ENCODE peak calls at places on chromosomes 7 and 10, in five cellular contexts. I is GM20000, E is cardiac fibroblast, J is HFFc6, O is A549. P is an unnamed sample.

GRCh38 chr7:45689011-45689796 is 115.0 kb downstream of the ADCY1 start:
- DNase-seq in I (no peak), E (peak; percentile 36), J (peak; percentile 77), O (no peak), P (no peak)

GRCh38 chr7:151838861-151839381 is 38.0 kb downstream of the PRKAG2 start:
- DNase-seq in I (no peak), E (no peak), J (no peak), O (no peak), P (no peak)

GRCh38 chr7:102992820-102993531 is 80.2 kb downstream of the LRRC17 start:
- DNase-seq in I (no peak), E (peak; percentile 74), J (peak; percentile 58), O (peak; percentile 58), P (no peak)

GRCh38 chr10:6047847-6048246 is 14.3 kb downstream of the IL2RA start:
- DNase-seq in I (no peak), E (no peak), J (no peak), O (no peak), P (no peak)

GRCh38 chr7:48046458-48046857 is 11.1 kb downstream of the C7orf57 start:
- DNase-seq in I (no peak), E (no peak), J (no peak), O (no peak), P (no peak)

GRCh38 chr10:46229144-46229563 is 57.6 kb upstream of the ANTXRL start:
- DNase-seq in I (peak; percentile 27), E (peak; percentile 6), J (no peak), O (peak; percentile 56), P (peak; percentile 53)

GRCh38 chr7:155456772-155457543 is 971 bp upstream of the EN2 start:
- DNase-seq in I (peak; percentile 77), E (peak; percentile 67), J (no peak), O (peak; percentile 85), P (peak; percentile 74)

GRCh38 chr10:63491558-63492316 is 26.0 kb upstream of the JMJD1C start:
- DNase-seq in I (no peak), E (peak; percentile 98), J (peak; percentile 54), O (no peak), P (no peak)

GRCh38 chr10:132939957-132940790 is 2.2 kb downstream of the CFAP46 start:
- DNase-seq in I (peak; percentile 87), E (peak; percentile 69), J (no peak), O (peak; percentile 62), P (peak; percentile 72)

GRCh38 chr7:36273836-36274235 is 115.8 kb upstream of the ANLN start:
- DNase-seq in I (no peak), E (no peak), J (no peak), O (no peak), P (no peak)

GRCh38 chr10:25666276-25666675 is 267.8 kb upstream of the MYO3A start:
- DNase-seq in I (no peak), E (peak; percentile 83), J (no peak), O (no peak), P (no peak)

DNA sequence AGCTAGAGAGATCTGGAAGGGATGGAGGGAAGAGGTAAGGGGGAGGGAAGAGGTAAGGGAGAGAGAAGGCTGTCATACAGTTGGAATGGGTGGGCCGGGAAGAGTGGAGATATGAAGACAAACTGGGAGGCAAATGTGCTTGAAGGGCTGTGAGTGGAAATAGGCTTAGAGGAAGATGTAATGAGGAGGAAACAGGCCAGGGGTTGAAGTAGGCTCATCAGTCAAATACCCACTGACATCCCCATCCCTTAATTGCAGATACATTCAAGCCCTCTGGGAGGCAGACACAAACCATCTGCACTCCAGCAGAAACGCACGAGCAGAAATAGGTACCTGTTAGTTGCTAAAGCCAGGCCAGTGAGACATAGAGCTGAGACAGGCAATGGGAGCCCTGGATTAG is 2.1 kb downstream of the SYNPO2L start:
- DNase-seq in I (peak; percentile 52), E (peak; percentile 58), J (no peak), O (peak; percentile 67), P (no peak)
- TF ChIP-seq CTCF in I (peak; percentile 44), E (no peak), J (peak; percentile 26), O (peak; percentile 26), P (no peak)

GRCh38 chr7:16114633-16115032 is 306.7 kb downstream of the CRPPA start:
- DNase-seq in I (no peak), E (peak; percentile 71), J (peak; percentile 33), O (peak; percentile 37), P (no peak)
- TF ChIP-seq CTCF in I (no peak), E (peak; percentile 43), J (peak; percentile 77), O (peak; percentile 30), P (no peak)

GRCh38 chr7:51428226-51428887 is 111.7 kb upstream of the COBL start:
- DNase-seq in I (no peak), E (peak; percentile 2), J (peak; percentile 7), O (peak; percentile 46), P (peak; percentile 29)

GRCh38 chr7:51426163-51426562 is 109.6 kb upstream of the COBL start:
- DNase-seq in I (no peak), E (no peak), J (no peak), O (no peak), P (no peak)

GRCh38 chr7:51430480-51431086 is 114.0 kb upstream of the COBL start:
- DNase-seq in I (peak; percentile 56), E (peak; percentile 38), J (peak; percentile 14), O (peak; percentile 51), P (peak; percentile 71)
- TF ChIP-seq CTCF in I (peak; percentile 64), E (peak; percentile 70), J (peak; percentile 90), O (peak; percentile 84), P (peak; percentile 86)

DNA sequence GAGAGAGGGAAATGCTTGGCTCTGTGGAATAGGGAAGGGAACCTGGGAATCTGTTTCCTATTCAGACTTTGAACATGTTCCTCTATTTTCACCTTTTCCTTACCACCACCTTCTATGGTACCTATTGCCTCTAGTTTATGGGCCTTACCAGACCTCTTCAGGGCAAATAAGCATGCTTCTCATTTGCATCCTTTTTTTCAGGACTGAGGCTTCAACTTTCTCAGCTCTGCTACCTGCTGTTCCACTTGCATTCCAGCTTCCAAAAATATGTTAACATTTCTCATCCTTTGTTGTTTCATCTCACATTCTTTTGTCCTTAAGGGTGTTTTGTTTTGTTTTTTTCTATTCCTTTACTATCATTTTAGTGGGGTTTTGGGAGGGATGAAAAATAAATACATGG is 77.9 kb upstream of the MXI1 start:
- DNase-seq in I (no peak), E (no peak), J (no peak), O (no peak), P (no peak)
- TF ChIP-seq CTCF in I (no peak), E (no peak), J (no peak), O (no peak), P (no peak)

P was measured in endothelial cell.